ENCODE peak calls at places on chromosomes 1 and 21, in ten cellular contexts. C, T, A, W, F, N, O, M, U and D are unnamed samples.

GRCh38 chr1:103372866-103373265 is 152.6 kb upstream of the RNPC3 start:
- DNase-seq in M (no peak), N (no peak), O (peak; percentile 13), A (no peak), F (no peak), T (no peak), W (no peak), C (no peak), U (no peak), D (peak; percentile 17)

GRCh38 chr1:88537762-88538161 is 146.3 kb upstream of the PKN2 start:
- DNase-seq in F (no peak), N (no peak), O (no peak), M (no peak), W (no peak), T (no peak), C (no peak), U (no peak), A (no peak), D (no peak)

GRCh38 chr21:27819299-27819698 is 852.4 kb upstream of the ADAMTS5 start:
- DNase-seq in T (no peak), U (no peak), A (no peak), O (no peak), W (no peak), N (no peak), C (no peak), F (no peak), M (no peak), D (no peak)

GRCh38 chr1:2256430-2257244 is 28.5 kb downstream of the SKI start:
- DNase-seq in W (no peak), F (no peak), N (no peak), C (no peak), A (no peak), O (no peak), M (no peak), U (no peak), T (no peak), D (no peak)

GRCh38 chr1:154304664-154305337 is 16.1 kb upstream of the AQP10 start:
- DNase-seq in C (no peak), O (peak; percentile 76), F (no peak), A (peak; percentile 48), N (no peak), T (no peak), M (peak; percentile 30), W (no peak), U (no peak), D (peak; percentile 27)

GRCh38 chr1:145858937-145859490 is at the start of gene PIAS3:
- DNase-seq in F (peak; percentile 94), A (peak; percentile 97), W (peak; percentile 73), T (peak; percentile 96), O (peak; percentile 94), N (peak; percentile 98), M (peak; percentile 92), U (peak; percentile 72), C (peak; percentile 97), D (peak; percentile 99)

GRCh38 chr1:200628223-200628868 is 7.8 kb upstream of the KIF14 start:
- DNase-seq in F (no peak), M (no peak), W (peak; percentile 11), T (no peak), A (no peak), C (no peak), N (no peak), U (no peak), O (no peak), D (no peak)

GRCh38 chr1:42992043-42992697 is 33.5 kb upstream of the SLC2A1 start:
- DNase-seq in F (no peak), M (no peak), N (no peak), T (peak; percentile 29), A (no peak), W (no peak), C (no peak), U (no peak), O (no peak), D (no peak)

GRCh38 chr1:23366598-23366997 is 3.0 kb downstream of the ZNF436 start:
- DNase-seq in F (no peak), A (no peak), M (no peak), C (no peak), T (peak; percentile 63), N (no peak), O (no peak), W (no peak), U (no peak), D (no peak)

GRCh38 chr21:44253832-44254700 is 7.6 kb downstream of the DNMT3L start:
- DNase-seq in C (no peak), M (no peak), T (no peak), U (no peak), F (no peak), A (no peak), N (no peak), O (no peak), W (no peak), D (peak; percentile 0)

GRCh38 chr21:16076465-16076864 is 346.7 kb downstream of the USP25 start:
- DNase-seq in T (no peak), W (no peak), A (no peak), M (no peak), N (no peak), F (no peak), O (no peak), C (no peak), U (no peak), D (no peak)